ENCODE peak calls at places on chromosomes 4 and X, in six cellular contexts. K, P, Z, S, H and V are unnamed samples.

GRCh38 chrX:70755850-70756249 is 152.7 kb downstream of the TEX11 start:
- DNase-seq in K (no peak), H (no peak), S (no peak), P (no peak), Z (no peak), V (no peak)

GRCh38 chrX:80648023-80648422 is 161.7 kb downstream of the BRWD3 start:
- DNase-seq in K (peak), Z (no peak), H (no peak), S (peak), P (no peak), V (no peak)

GRCh38 chrX:18542897-18543296 is 117.5 kb downstream of the CDKL5 start:
- DNase-seq in K (no peak), P (no peak), H (no peak), Z (no peak), S (no peak), V (no peak)

GRCh38 chr4:168689791-168690190 is 192.9 kb downstream of the PALLD start:
- DNase-seq in K (no peak), P (no peak), S (no peak), Z (no peak), H (no peak), V (no peak)

GRCh38 chr4:184960505-184960971 is 57.8 kb upstream of the HELT start:
- DNase-seq in Z (no peak), K (peak), H (no peak), P (no peak), S (peak), V (no peak)

GRCh38 chr4:173333658-173334084 is 487 bp downstream of the HMGB2 start:
- DNase-seq in K (peak), S (peak), Z (peak), P (peak), H (peak), V (peak)

GRCh38 chr4:97367878-97368277 is 775.4 kb downstream of the STPG2 start:
- DNase-seq in S (peak), H (no peak), P (no peak), Z (no peak), K (no peak), V (no peak)

GRCh38 chr4:155509619-155510018 is 132.9 kb upstream of the MAP9 start:
- DNase-seq in S (peak), H (no peak), Z (no peak), P (no peak), K (no peak), V (no peak)

GRCh38 chr4:66554844-66555243 is 884.6 kb upstream of the EPHA5 start:
- DNase-seq in P (no peak), K (no peak), S (no peak), H (no peak), Z (no peak), V (no peak)

GRCh38 chr4:150135134-150135773 is 57.0 kb downstream of the DCLK2 start:
- DNase-seq in S (no peak), H (no peak), K (no peak), P (no peak), Z (no peak), V (no peak)

GRCh38 chr4:184331155-184331995 is 113.7 kb upstream of the ENPP6 start:
- DNase-seq in H (peak), P (peak), K (peak), Z (no peak), S (no peak), V (no peak)

GRCh38 chrX:47174376-47174775 is 19.3 kb upstream of the UBA1 start:
- DNase-seq in S (no peak), K (no peak), Z (no peak), H (no peak), P (no peak), V (no peak)

GRCh38 chr4:159541143-159541542 is 438.3 kb downstream of the RAPGEF2 start:
- DNase-seq in S (no peak), Z (no peak), K (no peak), H (no peak), P (no peak), V (no peak)

DNA sequence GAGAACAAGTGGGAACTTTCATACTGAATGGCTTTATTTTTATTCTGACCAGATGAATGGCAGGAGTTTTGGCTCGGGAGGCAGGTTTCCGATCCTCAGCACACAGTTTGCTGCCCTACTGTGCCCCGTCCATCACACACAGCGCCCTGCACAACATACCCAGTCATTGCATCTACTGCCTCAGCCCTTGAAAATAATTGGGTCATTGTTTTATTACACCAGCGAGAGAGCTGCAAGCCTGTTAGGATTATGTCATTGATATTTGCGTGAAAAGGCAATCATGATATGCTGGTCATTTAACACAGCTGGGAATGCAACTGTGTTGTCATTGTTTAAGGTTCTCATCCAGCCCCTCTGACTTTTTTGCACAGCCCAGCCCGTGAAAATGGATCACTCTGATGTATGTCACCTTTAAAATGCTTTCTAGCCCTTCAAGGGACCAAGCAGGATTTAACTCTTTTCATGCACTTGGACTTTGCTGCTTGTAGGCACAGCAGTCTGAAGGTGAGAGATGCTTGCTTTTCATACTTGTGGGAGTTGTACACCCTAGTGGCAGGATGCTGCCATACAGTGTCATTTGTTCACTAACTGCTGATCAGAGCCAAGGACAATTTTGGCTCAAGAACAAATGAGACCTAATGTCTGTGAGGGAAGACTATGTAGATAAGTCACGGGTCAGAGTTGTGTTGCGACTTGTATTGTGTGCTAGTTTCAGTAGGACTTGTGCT is 62.3 kb downstream of the RTL9 start:
- DNase-seq in P (no peak), S (no peak), K (peak), Z (no peak), H (no peak), V (no peak)
- TF ChIP-seq CTCF in P (no peak), S (no peak), K (peak), Z (no peak), H (no peak), V (peak)

GRCh38 chrX:13897571-13897970 is 80.7 kb upstream of the GPM6B start:
- DNase-seq in S (peak), Z (no peak), P (no peak), H (no peak), K (no peak), V (no peak)

GRCh38 chrX:13898603-13899002 is 81.7 kb upstream of the GPM6B start:
- DNase-seq in S (no peak), P (no peak), H (no peak), Z (no peak), K (no peak), V (no peak)

GRCh38 chrX:13899607-13900006 is 82.7 kb upstream of the GPM6B start:
- DNase-seq in K (no peak), P (no peak), Z (no peak), H (no peak), S (peak), V (no peak)

GRCh38 chrX:13900351-13900750 is 83.5 kb upstream of the GPM6B start:
- DNase-seq in P (no peak), S (no peak), Z (no peak), K (no peak), H (no peak), V (no peak)

DNA sequence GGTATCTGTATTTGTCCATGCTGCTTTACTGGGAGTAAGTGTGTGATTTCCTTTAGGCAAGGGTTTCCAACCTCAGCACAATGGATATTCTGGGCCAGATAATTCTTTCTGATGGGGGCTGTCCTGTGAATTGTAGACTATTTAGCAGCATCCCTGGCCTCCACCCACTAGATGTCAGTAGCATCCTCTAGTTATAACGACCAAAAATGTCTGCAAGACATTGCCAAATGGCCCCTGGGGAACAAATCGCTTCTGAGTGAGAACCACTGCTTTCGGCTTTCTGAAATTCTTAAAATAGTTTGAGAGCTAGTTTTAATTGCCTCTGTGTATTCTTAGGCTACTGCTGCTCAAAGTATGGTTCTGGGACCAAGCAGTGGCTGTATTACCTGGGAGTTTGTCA is 81.2 kb upstream of the GPM6B start:
- DNase-seq in S (peak), Z (peak), K (peak), P (peak), H (no peak), V (peak)
- TF ChIP-seq CTCF in S (peak), Z (peak), K (peak), P (peak), H (no peak), V (peak)

GRCh38 chr4:72305620-72306019 is 263.4 kb downstream of the ADAMTS3 start:
- DNase-seq in S (no peak), P (no peak), K (no peak), H (no peak), Z (no peak), V (no peak)

GRCh38 chr4:72301759-72302158 is 267.3 kb downstream of the ADAMTS3 start:
- DNase-seq in H (no peak), S (no peak), Z (no peak), K (no peak), P (no peak), V (no peak)

GRCh38 chr4:72300126-72300525 is 268.3 kb downstream of the NPFFR2 start:
- DNase-seq in Z (no peak), K (no peak), H (no peak), P (no peak), S (no peak), V (no peak)

GRCh38 chr4:72305080-72305479 is 263.9 kb downstream of the ADAMTS3 start:
- DNase-seq in Z (no peak), H (no peak), P (no peak), S (no peak), K (no peak), V (no peak)

DNA sequence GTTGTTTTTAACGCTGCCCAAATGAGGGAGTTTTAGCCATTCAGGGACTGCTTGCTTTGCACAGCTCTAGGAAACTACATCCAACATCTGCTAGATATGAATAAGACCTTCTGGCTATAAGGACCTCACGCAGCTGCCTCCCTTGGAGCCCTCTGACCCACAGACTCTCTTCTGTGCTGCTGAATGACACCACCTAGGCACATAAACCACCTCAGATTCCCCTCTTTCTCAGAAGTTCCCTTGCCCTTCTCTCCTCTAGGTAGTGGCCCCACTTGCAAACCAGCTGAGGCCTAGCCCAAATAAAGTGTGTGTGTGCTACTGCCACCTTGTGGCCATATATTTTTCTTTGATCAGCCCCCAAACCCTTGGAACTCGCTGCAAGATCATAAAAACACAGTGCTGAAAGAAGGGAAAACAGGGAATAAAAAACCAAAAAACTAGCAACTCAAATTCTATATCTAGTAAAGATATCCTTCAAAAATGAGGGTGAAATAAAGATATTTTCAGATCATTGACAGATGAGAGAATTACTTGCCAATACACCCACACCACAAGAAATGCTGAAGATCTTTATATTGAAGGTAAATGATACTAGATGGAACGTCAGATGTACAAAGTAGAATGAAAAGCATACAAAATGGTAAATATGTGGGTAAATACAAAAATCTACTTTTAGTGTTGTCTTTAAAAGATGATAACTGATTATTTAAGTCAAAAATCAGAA is 265.9 kb downstream of the ADAMTS3 start:
- DNase-seq in H (peak), P (peak), Z (no peak), K (peak), S (peak), V (peak)
- TF ChIP-seq CTCF in H (peak), P (peak), Z (peak), K (peak), S (peak), V (peak)

DNA sequence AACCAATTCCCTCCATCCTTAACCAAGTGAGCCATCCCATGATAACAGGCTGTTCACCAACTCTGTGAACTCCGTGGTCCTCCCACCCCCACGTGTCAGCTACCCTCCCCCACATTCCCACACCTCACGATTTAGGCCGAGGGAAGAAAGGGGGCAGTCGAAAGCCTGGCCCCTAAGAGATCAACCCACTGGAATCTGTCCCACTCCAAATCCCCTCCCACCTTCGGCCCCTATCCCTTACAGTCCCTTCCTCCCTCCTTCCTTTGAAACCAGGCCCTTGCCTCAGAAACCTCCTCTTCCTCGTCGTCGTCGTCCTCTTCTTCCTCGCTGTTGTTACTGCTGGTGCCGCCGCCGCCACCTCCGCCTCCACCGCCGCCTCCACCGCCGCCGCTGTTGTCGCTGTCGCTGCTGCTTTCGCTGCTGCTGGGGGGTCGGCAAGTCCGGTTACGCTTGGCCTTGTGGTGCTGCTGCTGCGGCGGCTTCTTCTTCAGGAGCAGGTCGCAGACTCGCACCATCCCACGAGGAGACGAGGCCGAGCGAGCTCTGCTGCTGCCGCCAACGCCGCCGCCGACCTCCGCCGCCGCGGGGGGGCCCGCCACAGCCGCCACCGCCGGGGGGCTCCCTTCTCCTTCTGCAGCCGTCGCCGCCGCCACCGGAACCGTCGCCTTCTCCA is 467 bp downstream of the ANKRD17 start:
- DNase-seq in Z (peak), S (peak), P (peak), K (peak), H (peak), V (peak)
- TF ChIP-seq CTCF in Z (no peak), S (peak), P (peak), K (no peak), H (no peak), V (peak)

GRCh38 chr4:2261853-2262144 is at the start of gene MXD4:
- DNase-seq in P (no peak), S (no peak), H (no peak), Z (no peak), K (no peak), V (no peak)

GRCh38 chr4:2261110-2261852 is 628 bp downstream of the MXD4 start:
- DNase-seq in S (peak), H (no peak), K (peak), Z (peak), P (no peak), V (peak)

GRCh38 chr4:2262944-2263250 is 988 bp upstream of the MXD4 start:
- DNase-seq in Z (no peak), S (no peak), H (no peak), K (no peak), P (no peak), V (no peak)

GRCh38 chr4:2263701-2264321 is 1.9 kb upstream of the MXD4 start:
- DNase-seq in H (no peak), Z (no peak), S (no peak), K (no peak), P (no peak), V (peak)

DNA sequence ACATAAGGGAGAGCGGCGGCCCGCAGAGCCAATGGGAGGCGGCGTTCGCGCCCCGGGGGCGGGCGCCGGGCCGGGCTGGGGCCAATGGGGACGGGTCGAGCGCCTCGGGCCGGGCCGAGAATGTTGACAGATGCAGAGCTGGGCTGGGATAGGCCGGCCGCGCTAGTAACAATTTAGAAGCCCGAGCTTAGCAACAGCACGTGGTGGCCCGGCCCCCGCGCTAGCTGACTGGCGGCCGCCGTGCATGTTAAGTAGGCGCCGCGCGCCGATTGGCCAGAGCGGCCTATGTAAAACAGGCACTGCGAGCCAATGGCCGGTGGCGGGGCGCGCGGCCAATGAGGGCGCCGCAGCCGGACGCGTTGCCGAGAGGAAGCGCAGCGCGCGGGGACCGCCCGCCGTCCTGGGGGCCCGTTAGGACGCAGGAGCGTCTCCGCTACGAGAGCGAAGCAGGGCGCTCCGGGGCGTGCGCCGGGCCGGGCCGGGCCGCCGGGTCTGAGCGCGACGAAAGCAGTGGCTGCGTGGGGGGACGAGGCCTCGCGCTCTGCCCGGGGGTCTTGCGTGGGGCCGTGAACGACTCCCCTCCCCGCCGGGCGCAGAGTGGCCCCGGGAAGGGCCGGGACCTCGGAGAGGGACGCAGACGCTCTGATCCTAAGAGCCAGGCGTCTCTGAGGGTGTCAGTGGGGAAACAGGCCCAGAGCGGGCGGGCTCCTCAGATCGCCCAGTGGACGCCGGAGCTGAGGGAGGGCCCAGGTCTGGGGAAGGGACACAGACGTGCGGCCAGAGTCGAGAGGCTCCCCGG is 435 bp upstream of the MXD4 start:
- DNase-seq in Z (peak), K (peak), H (peak), S (peak), P (peak), V (peak)
- TF ChIP-seq CTCF in Z (no peak), K (no peak), H (no peak), S (no peak), P (peak), V (no peak)

GRCh38 chrX:48474127-48474526 is 1.9 kb upstream of the FTSJ1 start:
- DNase-seq in K (peak), P (no peak), Z (no peak), S (no peak), H (no peak), V (peak)
- TF ChIP-seq CTCF in K (peak), P (no peak), Z (no peak), S (peak), H (no peak), V (peak)

GRCh38 chr4:67892905-67893304 is 9.1 kb upstream of the TMPRSS11D start:
- DNase-seq in H (no peak), Z (no peak), P (no peak), S (no peak), K (no peak), V (peak)
- TF ChIP-seq CTCF in H (no peak), Z (no peak), P (no peak), S (no peak), K (no peak), V (no peak)

DNA sequence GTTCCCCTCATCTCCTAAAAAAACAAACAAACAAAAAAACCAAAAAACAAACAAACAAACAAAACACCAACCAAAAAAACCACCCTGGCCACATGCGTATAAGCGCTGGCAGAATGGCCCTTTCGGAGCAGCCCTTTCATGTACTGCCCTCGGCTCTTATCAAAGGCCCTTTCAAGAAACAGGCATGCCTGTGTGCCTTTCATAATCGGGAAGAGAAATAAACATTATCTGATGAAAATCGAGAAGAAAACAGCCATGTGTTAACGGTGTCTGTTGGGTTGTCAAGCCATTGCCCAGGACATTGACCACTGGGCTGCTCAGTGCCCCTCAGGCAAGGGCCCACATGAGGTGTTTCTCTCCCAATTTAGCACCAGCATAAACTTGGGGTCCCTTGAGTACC is 68.3 kb downstream of the PJA1 start:
- DNase-seq in K (no peak), S (no peak), P (no peak), Z (no peak), H (no peak), V (no peak)
- TF ChIP-seq CTCF in K (no peak), S (no peak), P (no peak), Z (no peak), H (no peak), V (no peak)